ENCODE peak calls at places on chromosomes 1 and 21, in nine cellular contexts. One of them, this sample, is unnamed.

GRCh38 chr1:224182866-224183590 is at the start of gene DEGS1:
- DNase-seq in MM.1S: peak; percentile 90
- DNase-seq in coronary artery: peak; percentile 89
- DNase-seq in cardiac muscle cell: peak; percentile 94
- DNase-seq in IMR-90: peak; percentile 73
- DNase-seq in fibroblast of mammary gland: peak; percentile 55
- DNase-seq in AG09319: no peak
- DNase-seq in A549: peak; percentile 83
- DNase-seq in transverse colon: peak; percentile 85
- DNase-seq in this sample: peak; percentile 63

GRCh38 chr1:242467556-242468145 is 56.8 kb downstream of the PLD5 start:
- DNase-seq in A549: peak; percentile 75
- DNase-seq in IMR-90: peak; percentile 8
- DNase-seq in fibroblast of mammary gland: peak; percentile 66
- DNase-seq in coronary artery: no peak
- DNase-seq in MM.1S: peak; percentile 48
- DNase-seq in AG09319: no peak
- DNase-seq in transverse colon: peak; percentile 41
- DNase-seq in cardiac muscle cell: peak; percentile 70
- DNase-seq in this sample: peak; percentile 24

GRCh38 chr1:197195100-197195499 is 48.6 kb upstream of the ASPM start:
- DNase-seq in fibroblast of mammary gland: no peak
- DNase-seq in AG09319: no peak
- DNase-seq in MM.1S: no peak
- DNase-seq in A549: no peak
- DNase-seq in transverse colon: no peak
- DNase-seq in IMR-90: peak; percentile 18
- DNase-seq in coronary artery: no peak
- DNase-seq in cardiac muscle cell: no peak
- DNase-seq in this sample: no peak

GRCh38 chr1:102089791-102090190 is 93.1 kb upstream of the OLFM3 start:
- DNase-seq in cardiac muscle cell: no peak
- DNase-seq in transverse colon: no peak
- DNase-seq in AG09319: no peak
- DNase-seq in MM.1S: no peak
- DNase-seq in fibroblast of mammary gland: no peak
- DNase-seq in IMR-90: no peak
- DNase-seq in coronary artery: no peak
- DNase-seq in A549: no peak
- DNase-seq in this sample: no peak

GRCh38 chr1:219432191-219432606 is 180.7 kb downstream of the ZC3H11B start:
- DNase-seq in transverse colon: no peak
- DNase-seq in fibroblast of mammary gland: no peak
- DNase-seq in A549: no peak
- DNase-seq in IMR-90: no peak
- DNase-seq in cardiac muscle cell: no peak
- DNase-seq in AG09319: no peak
- DNase-seq in MM.1S: no peak
- DNase-seq in coronary artery: no peak
- DNase-seq in this sample: no peak

GRCh38 chr21:34889287-34889536 is 159.9 kb downstream of the RUNX1 start:
- DNase-seq in transverse colon: peak; percentile 50
- DNase-seq in MM.1S: peak; percentile 78
- DNase-seq in A549: peak; percentile 66
- DNase-seq in coronary artery: peak; percentile 83
- DNase-seq in cardiac muscle cell: peak; percentile 44
- DNase-seq in IMR-90: peak; percentile 74
- DNase-seq in fibroblast of mammary gland: peak; percentile 74
- DNase-seq in AG09319: no peak
- DNase-seq in this sample: no peak

GRCh38 chr21:28834335-28835238 is 158.1 kb downstream of the LTN1 start:
- DNase-seq in cardiac muscle cell: no peak
- DNase-seq in coronary artery: no peak
- DNase-seq in transverse colon: peak; percentile 13
- DNase-seq in AG09319: no peak
- DNase-seq in IMR-90: no peak
- DNase-seq in fibroblast of mammary gland: no peak
- DNase-seq in A549: no peak
- DNase-seq in MM.1S: no peak
- DNase-seq in this sample: no peak

GRCh38 chr1:109806733-109807397 is 43.1 kb upstream of the EPS8L3 start:
- DNase-seq in cardiac muscle cell: no peak
- DNase-seq in transverse colon: no peak
- DNase-seq in AG09319: no peak
- DNase-seq in A549: no peak
- DNase-seq in IMR-90: no peak
- DNase-seq in coronary artery: peak; percentile 57
- DNase-seq in fibroblast of mammary gland: peak; percentile 68
- DNase-seq in MM.1S: no peak
- DNase-seq in this sample: no peak

GRCh38 chr1:53449693-53450092 is 9.5 kb upstream of the DMRTB1 start:
- DNase-seq in AG09319: no peak
- DNase-seq in IMR-90: no peak
- DNase-seq in fibroblast of mammary gland: no peak
- DNase-seq in MM.1S: no peak
- DNase-seq in cardiac muscle cell: no peak
- DNase-seq in coronary artery: no peak
- DNase-seq in transverse colon: no peak
- DNase-seq in A549: no peak
- DNase-seq in this sample: no peak

GRCh38 chr1:198165927-198166647 is 9.3 kb downstream of the NEK7 start:
- DNase-seq in coronary artery: no peak
- DNase-seq in IMR-90: no peak
- DNase-seq in fibroblast of mammary gland: peak; percentile 25
- DNase-seq in AG09319: no peak
- DNase-seq in cardiac muscle cell: no peak
- DNase-seq in A549: no peak
- DNase-seq in transverse colon: no peak
- DNase-seq in MM.1S: no peak
- DNase-seq in this sample: no peak

GRCh38 chr1:30332100-30333094 is 391.0 kb downstream of the MATN1 start:
- DNase-seq in cardiac muscle cell: peak; percentile 63
- DNase-seq in coronary artery: no peak
- DNase-seq in IMR-90: no peak
- DNase-seq in fibroblast of mammary gland: no peak
- DNase-seq in MM.1S: no peak
- DNase-seq in A549: no peak
- DNase-seq in AG09319: no peak
- DNase-seq in transverse colon: no peak
- DNase-seq in this sample: no peak

GRCh38 chr1:208135354-208135753 is 108.8 kb downstream of the PLXNA2 start:
- DNase-seq in transverse colon: no peak
- DNase-seq in cardiac muscle cell: peak; percentile 29
- DNase-seq in IMR-90: peak; percentile 8
- DNase-seq in fibroblast of mammary gland: peak; percentile 34
- DNase-seq in A549: no peak
- DNase-seq in coronary artery: no peak
- DNase-seq in MM.1S: no peak
- DNase-seq in AG09319: no peak
- DNase-seq in this sample: no peak

GRCh38 chr21:43012596-43012995 is 38.2 kb downstream of the PKNOX1 start:
- DNase-seq in coronary artery: no peak
- DNase-seq in fibroblast of mammary gland: peak; percentile 41
- DNase-seq in AG09319: no peak
- DNase-seq in transverse colon: no peak
- DNase-seq in A549: no peak
- DNase-seq in cardiac muscle cell: no peak
- DNase-seq in MM.1S: no peak
- DNase-seq in IMR-90: peak; percentile 58
- DNase-seq in this sample: no peak

DNA sequence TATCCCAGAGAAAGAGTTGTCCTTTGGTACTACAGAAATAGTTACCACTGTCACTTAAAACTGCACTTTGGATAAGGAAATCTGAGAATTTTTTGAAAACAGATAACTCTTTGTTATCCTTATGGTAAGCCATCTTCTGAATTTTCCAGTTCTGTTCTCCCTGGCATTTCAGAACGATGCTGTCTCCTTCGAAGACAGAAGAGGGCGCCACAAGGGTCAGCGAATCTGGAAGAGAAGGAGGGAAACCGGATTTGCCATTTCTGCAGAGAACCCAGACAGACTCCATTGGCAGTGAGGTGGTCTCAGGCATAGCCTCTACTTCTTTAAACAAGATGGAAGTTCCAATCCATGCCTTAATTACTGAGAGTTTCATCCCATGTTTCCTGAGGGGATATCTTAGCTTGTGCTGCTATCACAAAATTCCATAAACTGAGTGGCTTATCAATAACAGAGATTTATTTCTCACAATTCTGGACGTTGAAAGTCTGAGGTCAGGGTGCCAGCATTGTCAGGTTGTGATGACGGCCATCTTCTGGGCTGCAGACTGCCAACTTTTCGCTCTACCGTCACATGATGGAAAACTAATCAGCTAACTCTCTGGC is 6.4 kb downstream of the FCRL2 start:
- DNase-seq in fibroblast of mammary gland: peak; percentile 2
- DNase-seq in AG09319: no peak
- DNase-seq in transverse colon: no peak
- DNase-seq in IMR-90: peak; percentile 1
- DNase-seq in A549: peak; percentile 10
- DNase-seq in cardiac muscle cell: no peak
- DNase-seq in MM.1S: no peak
- DNase-seq in coronary artery: no peak
- DNase-seq in this sample: no peak
- TF ChIP-seq CTCF in fibroblast of mammary gland: peak; percentile 18
- TF ChIP-seq CTCF in AG09319: no peak
- TF ChIP-seq CTCF in transverse colon: no peak
- TF ChIP-seq CTCF in IMR-90: peak; percentile 31
- TF ChIP-seq CTCF in A549: no peak
- TF ChIP-seq CTCF in cardiac muscle cell: no peak
- TF ChIP-seq CTCF in MM.1S: peak; percentile 64
- TF ChIP-seq CTCF in coronary artery: no peak
- TF ChIP-seq CTCF in this sample: peak; percentile 43

GRCh38 chr1:93631626-93632365 is 49.8 kb downstream of the BCAR3 start:
- DNase-seq in coronary artery: no peak
- DNase-seq in cardiac muscle cell: peak; percentile 42
- DNase-seq in IMR-90: no peak
- DNase-seq in fibroblast of mammary gland: peak; percentile 45
- DNase-seq in MM.1S: no peak
- DNase-seq in AG09319: no peak
- DNase-seq in transverse colon: no peak
- DNase-seq in A549: peak; percentile 48
- DNase-seq in this sample: no peak
- TF ChIP-seq CTCF in coronary artery: no peak
- TF ChIP-seq CTCF in cardiac muscle cell: peak; percentile 27
- TF ChIP-seq CTCF in IMR-90: peak; percentile 14
- TF ChIP-seq CTCF in fibroblast of mammary gland: peak; percentile 34
- TF ChIP-seq CTCF in MM.1S: no peak
- TF ChIP-seq CTCF in AG09319: peak; percentile 31
- TF ChIP-seq CTCF in transverse colon: peak; percentile 13
- TF ChIP-seq CTCF in A549: peak; percentile 25
- TF ChIP-seq CTCF in this sample: peak; percentile 29

GRCh38 chr1:196030455-196030854 is 577.8 kb downstream of the KCNT2 start:
- DNase-seq in AG09319: no peak
- DNase-seq in IMR-90: no peak
- DNase-seq in cardiac muscle cell: no peak
- DNase-seq in A549: no peak
- DNase-seq in MM.1S: no peak
- DNase-seq in fibroblast of mammary gland: no peak
- DNase-seq in coronary artery: no peak
- DNase-seq in transverse colon: no peak
- DNase-seq in this sample: no peak

GRCh38 chr1:196027127-196027526 is 581.1 kb downstream of the KCNT2 start:
- DNase-seq in AG09319: no peak
- DNase-seq in coronary artery: no peak
- DNase-seq in fibroblast of mammary gland: no peak
- DNase-seq in IMR-90: no peak
- DNase-seq in A549: no peak
- DNase-seq in cardiac muscle cell: no peak
- DNase-seq in MM.1S: no peak
- DNase-seq in transverse colon: no peak
- DNase-seq in this sample: no peak

GRCh38 chr1:196034080-196034706 is 574.0 kb downstream of the KCNT2 start:
- DNase-seq in transverse colon: no peak
- DNase-seq in cardiac muscle cell: no peak
- DNase-seq in fibroblast of mammary gland: no peak
- DNase-seq in A549: no peak
- DNase-seq in MM.1S: no peak
- DNase-seq in coronary artery: no peak
- DNase-seq in AG09319: no peak
- DNase-seq in IMR-90: no peak
- DNase-seq in this sample: no peak

DNA sequence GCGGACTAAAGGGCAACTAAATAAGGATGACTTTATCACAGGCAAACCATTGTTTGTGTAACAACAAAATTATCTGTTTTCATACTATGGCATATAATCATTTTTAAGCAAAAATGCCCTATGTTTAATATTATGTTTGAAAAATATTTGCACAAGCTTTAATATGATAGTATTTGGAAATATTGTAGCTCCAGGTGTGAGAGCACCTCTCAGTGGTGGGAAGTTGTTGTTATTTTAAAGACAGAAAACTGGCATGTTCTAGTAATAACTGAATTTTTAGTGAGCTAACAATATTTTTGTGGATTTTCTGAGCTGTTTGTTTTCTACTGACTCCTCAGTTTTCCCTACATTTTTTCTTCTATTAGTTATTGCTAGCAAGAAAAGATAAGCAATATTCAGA is 578.8 kb downstream of the KCNT2 start:
- DNase-seq in cardiac muscle cell: no peak
- DNase-seq in fibroblast of mammary gland: no peak
- DNase-seq in transverse colon: no peak
- DNase-seq in IMR-90: no peak
- DNase-seq in MM.1S: no peak
- DNase-seq in A549: no peak
- DNase-seq in coronary artery: no peak
- DNase-seq in AG09319: no peak
- DNase-seq in this sample: no peak
- TF ChIP-seq CTCF in cardiac muscle cell: no peak
- TF ChIP-seq CTCF in fibroblast of mammary gland: no peak
- TF ChIP-seq CTCF in transverse colon: no peak
- TF ChIP-seq CTCF in IMR-90: no peak
- TF ChIP-seq CTCF in MM.1S: no peak
- TF ChIP-seq CTCF in A549: no peak
- TF ChIP-seq CTCF in coronary artery: no peak
- TF ChIP-seq CTCF in AG09319: no peak
- TF ChIP-seq CTCF in this sample: no peak

DNA sequence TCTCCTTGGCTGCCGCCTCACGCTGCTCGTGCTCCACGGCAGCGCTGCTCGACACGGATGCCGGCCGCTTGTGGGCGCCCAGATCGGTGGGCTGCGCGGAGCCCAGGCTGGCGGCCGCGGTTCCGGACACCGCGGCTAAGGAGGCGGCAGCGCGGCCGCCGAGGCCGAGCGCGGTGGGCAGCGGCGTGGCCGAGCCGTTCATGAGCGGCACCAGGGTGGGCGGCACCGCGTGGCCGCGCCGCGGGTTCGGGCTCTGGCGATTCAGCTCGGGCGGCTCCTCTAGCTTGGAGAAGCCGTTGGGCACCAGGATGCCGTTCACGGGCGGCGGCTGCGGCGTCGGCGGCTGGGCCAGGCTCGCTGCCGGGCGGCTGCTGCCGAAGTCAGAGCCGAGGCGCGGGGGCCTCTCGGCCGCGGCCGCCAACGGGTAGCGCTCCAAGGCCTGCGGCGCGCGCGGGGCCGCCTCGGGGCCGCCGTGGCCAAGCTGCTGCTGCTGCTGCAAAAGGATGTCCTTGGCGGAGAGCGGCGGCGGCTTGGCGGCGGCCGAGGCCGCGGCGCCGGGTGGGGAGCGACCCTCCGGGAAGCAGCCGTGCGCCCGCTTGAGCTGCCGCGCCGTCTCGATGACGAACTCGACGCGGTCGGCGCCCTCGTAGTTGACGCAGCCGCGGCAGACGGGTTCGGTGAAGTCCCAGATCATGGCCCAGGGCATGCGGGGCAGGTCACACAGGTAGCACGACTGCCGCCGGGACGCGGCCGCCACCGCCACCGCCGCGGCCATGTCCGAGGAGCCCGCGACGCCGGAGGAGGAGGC is 1.1 kb downstream of the IRF2BP2 start:
- DNase-seq in A549: peak; percentile 69
- DNase-seq in coronary artery: peak; percentile 77
- DNase-seq in transverse colon: peak; percentile 50
- DNase-seq in AG09319: no peak
- DNase-seq in cardiac muscle cell: peak; percentile 55
- DNase-seq in fibroblast of mammary gland: peak; percentile 42
- DNase-seq in IMR-90: no peak
- DNase-seq in MM.1S: peak; percentile 73
- DNase-seq in this sample: no peak
- TF ChIP-seq CTCF in A549: no peak
- TF ChIP-seq CTCF in coronary artery: no peak
- TF ChIP-seq CTCF in transverse colon: no peak
- TF ChIP-seq CTCF in AG09319: no peak
- TF ChIP-seq CTCF in cardiac muscle cell: no peak
- TF ChIP-seq CTCF in fibroblast of mammary gland: no peak
- TF ChIP-seq CTCF in IMR-90: no peak
- TF ChIP-seq CTCF in MM.1S: no peak
- TF ChIP-seq CTCF in this sample: no peak